ENCODE peak calls at places on chromosomes 6 and 20, in six cellular contexts. S is uterus; M is A549; R is coronary artery; Y is NCI-H1105 treated with DMSO at 0.1 percent for 48 hours; I is effector CD4-positive, alpha-beta T cell. E is an unnamed sample.

GRCh38 chr6:26064619-26065257 is 22.5 kb upstream of the HFE start:
- DNase-seq in S (no peak), M (no peak), R (no peak), Y (peak), I (peak), E (peak)

GRCh38 chr6:26022166-26022510 is 59.5 kb downstream of the TRIM38 start:
- DNase-seq in S (peak), M (no peak), R (no peak), Y (peak), I (peak), E (peak)

GRCh38 chr6:20830576-20830975 is 296.3 kb downstream of the CDKAL1 start:
- DNase-seq in S (no peak), M (no peak), R (no peak), Y (no peak), I (no peak), E (no peak)

GRCh38 chr6:4055420-4056041 is 23.4 kb downstream of the FAM217A start:
- DNase-seq in S (no peak), M (peak), R (no peak), Y (peak), I (no peak), E (no peak)

GRCh38 chr20:40945754-40946451 is 82.7 kb upstream of the TOP1 start:
- DNase-seq in S (peak), M (peak), R (no peak), Y (peak), I (no peak), E (no peak)

GRCh38 chr6:35497571-35498406 is 910 bp upstream of the TEAD3 start:
- DNase-seq in S (peak), M (peak), R (peak), Y (no peak), I (peak), E (no peak)

GRCh38 chr20:59291740-59292139 is 8.7 kb upstream of the EDN3 start:
- DNase-seq in S (no peak), M (no peak), R (no peak), Y (no peak), I (no peak), E (no peak)

GRCh38 chr6:122730775-122731386 is 48.6 kb upstream of the FABP7 start:
- DNase-seq in S (no peak), M (no peak), R (no peak), Y (peak), I (no peak), E (no peak)

GRCh38 chr20:991850-992249 is 10.3 kb downstream of the RSPO4 start:
- DNase-seq in S (no peak), M (no peak), R (no peak), Y (no peak), I (no peak), E (no peak)

GRCh38 chr6:141610741-141611140 is 522.0 kb upstream of the GJE1 start:
- DNase-seq in S (no peak), M (no peak), R (no peak), Y (no peak), I (no peak), E (no peak)

GRCh38 chr6:2448826-2449571 is 203.6 kb upstream of the GMDS start:
- DNase-seq in S (no peak), M (peak), R (no peak), Y (peak), I (no peak), E (no peak)

GRCh38 chr6:109008537-109008950 is 86.1 kb downstream of the SESN1 start:
- DNase-seq in S (no peak), M (no peak), R (no peak), Y (no peak), I (no peak), E (no peak)

GRCh38 chr20:14445310-14445709 is 107.9 kb upstream of the FLRT3 start:
- DNase-seq in S (no peak), M (peak), R (no peak), Y (no peak), I (no peak), E (no peak)

GRCh38 chr6:169975286-169975685 is 223.9 kb downstream of the ERMARD start:
- DNase-seq in S (no peak), M (no peak), R (no peak), Y (no peak), I (no peak), E (no peak)

GRCh38 chr6:40011844-40012243 is 77.6 kb upstream of the MOCS1 start:
- DNase-seq in S (no peak), M (no peak), R (no peak), Y (no peak), I (no peak), E (no peak)

GRCh38 chr6:24990227-24990843 is 54.6 kb upstream of the RIPOR2 start:
- DNase-seq in S (no peak), M (no peak), R (no peak), Y (no peak), I (no peak), E (no peak)

GRCh38 chr6:111418971-111419693 is 63.9 kb downstream of the REV3L start:
- DNase-seq in S (no peak), M (no peak), R (no peak), Y (no peak), I (no peak), E (no peak)

GRCh38 chr6:166815629-166816028 is 140.7 kb downstream of the RNASET2 start:
- DNase-seq in S (no peak), M (no peak), R (no peak), Y (no peak), I (no peak), E (no peak)

GRCh38 chr20:62611794-62612193 is 30.5 kb upstream of the SLCO4A1 start:
- DNase-seq in S (no peak), M (no peak), R (no peak), Y (no peak), I (no peak), E (no peak)

GRCh38 chr6:148545901-148546300 is 200.9 kb upstream of the UST start:
- DNase-seq in S (no peak), M (no peak), R (no peak), Y (no peak), I (no peak), E (no peak)

GRCh38 chr6:155880905-155881304 is 425.3 kb upstream of the NOX3 start:
- DNase-seq in S (no peak), M (no peak), R (no peak), Y (no peak), I (no peak), E (no peak)

GRCh38 chr6:72746276-72746675 is 124.4 kb downstream of the KCNQ5 start:
- DNase-seq in S (no peak), M (no peak), R (no peak), Y (no peak), I (no peak), E (no peak)

GRCh38 chr6:30806581-30807183 is 62.3 kb upstream of the IER3 start:
- DNase-seq in S (no peak), M (no peak), R (no peak), Y (no peak), I (no peak), E (no peak)

GRCh38 chr6:12698298-12698697 is 18.3 kb upstream of the PHACTR1 start:
- DNase-seq in S (no peak), M (no peak), R (no peak), Y (no peak), I (no peak), E (no peak)

GRCh38 chr6:98843274-98844243 is 9.2 kb downstream of the POU3F2 start:
- DNase-seq in S (no peak), M (no peak), R (no peak), Y (no peak), I (no peak), E (no peak)

GRCh38 chr6:83252717-83253116 is 59.6 kb downstream of the RWDD2A start:
- DNase-seq in S (no peak), M (no peak), R (no peak), Y (no peak), I (no peak), E (no peak)

GRCh38 chr6:129730477-129731165 is 20.6 kb upstream of the ARHGAP18 start:
- DNase-seq in S (no peak), M (peak), R (no peak), Y (peak), I (no peak), E (no peak)